ENCODE peak calls at places on chromosomes 3 and 15, in six cellular contexts. I is IMR-90, L is neuronal stem cell, N is H9, M is H1, X is mesendoderm. F is an unnamed sample.

GRCh38 chr3:176755552-176755951 is 441.7 kb downstream of the TBL1XR1 start:
- DNase-seq in X (no peak), M (no peak), N (no peak), I (no peak), L (no peak), F (no peak)

GRCh38 chr3:128993461-128994172 is at the start of gene CFAP92:
- DNase-seq in X (peak; percentile 92), N (peak; percentile 95), L (peak; percentile 80), M (peak; percentile 41), I (peak; percentile 40), F (peak; percentile 82)

GRCh38 chr3:46998121-46998851 is 18.8 kb downstream of the NBEAL2 start:
- DNase-seq in X (peak; percentile 89), M (peak; percentile 74), I (peak; percentile 18), L (peak; percentile 44), N (peak; percentile 93), F (peak; percentile 65)

GRCh38 chr3:178182337-178182761 is 353.9 kb upstream of the KCNMB2 start:
- DNase-seq in X (no peak), M (no peak), L (no peak), N (no peak), I (no peak), F (peak; percentile 18)

GRCh38 chr3:186054481-186055399 is 54.1 kb downstream of the ETV5 start:
- DNase-seq in N (no peak), L (no peak), M (no peak), X (no peak), I (no peak), F (no peak)

GRCh38 chr15:69787791-69788190 is 309.9 kb downstream of the TLE3 start:
- DNase-seq in M (no peak), N (no peak), I (no peak), X (no peak), L (no peak), F (no peak)

GRCh38 chr3:106349191-106349881 is 480.5 kb upstream of the CBLB start:
- DNase-seq in L (no peak), I (no peak), X (peak; percentile 29), N (no peak), M (no peak), F (no peak)

GRCh38 chr3:114660808-114661207 is 367.0 kb downstream of the TIGIT start:
- DNase-seq in X (no peak), N (no peak), L (no peak), M (no peak), I (no peak), F (no peak)

GRCh38 chr15:69666921-69667811 is 214.5 kb downstream of the RPLP1 start:
- DNase-seq in N (no peak), I (no peak), X (no peak), M (no peak), L (no peak), F (peak; percentile 24)

GRCh38 chr3:50815844-50816243 is 141.1 kb downstream of the DOCK3 start:
- DNase-seq in L (no peak), X (peak; percentile 16), N (no peak), I (no peak), M (no peak), F (no peak)

GRCh38 chr3:168249539-168250414 is 154.1 kb upstream of the GOLIM4 start:
- DNase-seq in I (peak; percentile 63), L (peak; percentile 88), N (peak; percentile 89), M (peak; percentile 73), X (peak; percentile 96), F (peak; percentile 67)

GRCh38 chr15:73685981-73686380 is 1.8 kb downstream of the CD276 start:
- DNase-seq in X (no peak), I (no peak), L (no peak), M (no peak), N (no peak), F (no peak)

DNA sequence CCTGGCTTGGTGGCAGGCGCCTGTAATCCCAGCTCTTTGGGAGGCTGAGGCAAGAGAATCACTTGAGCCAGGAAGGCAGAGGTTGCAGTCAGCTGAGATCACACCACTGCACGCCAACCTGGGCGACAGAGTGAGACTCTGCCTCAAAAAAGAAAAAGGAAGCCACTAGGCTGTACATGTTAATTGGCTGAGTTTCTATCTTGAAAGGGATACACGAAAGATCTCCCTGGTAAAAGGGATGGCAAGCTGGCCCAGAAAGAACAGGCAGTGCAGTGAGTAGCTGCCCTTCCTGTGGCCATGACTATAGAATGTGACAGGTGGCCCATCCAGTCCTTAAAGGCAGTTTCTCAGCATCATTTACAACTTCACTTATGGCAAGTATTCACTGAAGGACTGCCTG is 12.3 kb downstream of the LRIG1 start:
- DNase-seq in I (no peak), L (no peak), M (no peak), N (no peak), X (no peak), F (no peak)
- H3K4me1 ChIP-seq in I (peaks cover 31% of the 10 kb centered on the region), L (peaks cover 39% of the 10 kb centered on the region), M (peaks cover 6% of the 10 kb centered on the region), N (peaks cover 36% of the 10 kb centered on the region), X (peaks cover 24% of the 10 kb centered on the region), F (no peaks in the 10 kb centered on the region)

DNA sequence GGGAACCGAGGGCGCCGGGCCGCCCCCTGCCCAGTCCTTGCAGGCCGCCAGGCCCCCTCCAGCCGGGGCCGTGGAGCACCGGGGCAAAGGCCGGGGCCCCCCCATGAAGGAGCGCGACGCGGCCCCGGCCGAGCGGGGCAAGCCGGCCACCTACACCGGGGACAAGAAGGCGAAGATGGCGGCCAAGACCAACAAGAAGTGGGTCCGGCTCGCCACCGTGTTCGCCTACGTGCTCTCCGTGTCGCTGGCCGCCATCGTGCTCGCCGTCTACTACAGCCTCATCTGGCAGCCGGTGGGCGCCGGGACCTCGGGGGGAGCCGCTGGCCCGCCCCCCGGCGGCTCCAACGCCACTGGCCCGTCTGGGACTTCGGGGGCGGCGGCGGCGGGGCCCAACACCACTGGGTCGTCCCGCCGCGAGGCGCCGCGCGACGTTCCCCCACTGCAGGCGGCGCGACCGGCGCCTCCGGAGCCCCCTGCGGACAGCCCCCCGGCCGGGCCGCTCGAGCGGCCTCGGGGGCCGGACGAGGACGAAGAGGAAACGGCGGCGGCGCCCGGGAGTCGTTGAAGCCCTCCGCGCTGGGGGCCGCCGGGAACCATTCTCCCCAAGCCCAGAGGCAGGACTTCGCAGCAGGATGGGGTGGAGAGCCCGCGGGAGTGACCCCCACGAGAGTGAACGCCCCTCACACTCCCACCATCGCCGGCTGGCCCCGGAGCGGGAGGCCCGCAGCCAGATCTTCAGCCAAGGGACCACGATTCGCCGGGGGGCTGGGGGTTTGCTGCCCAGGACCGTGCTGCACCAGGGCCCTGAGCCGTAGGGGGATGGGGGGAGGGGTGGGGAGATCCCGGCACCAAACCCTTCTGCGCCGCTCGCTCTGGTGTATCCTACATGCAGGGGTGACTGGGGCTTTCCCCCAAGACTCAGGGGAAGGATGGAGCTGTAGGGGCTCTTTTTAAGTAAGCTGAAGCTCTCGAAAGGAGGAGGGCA is 753 bp downstream of the INAFM2 start:
- DNase-seq in M (no peak), I (no peak), L (no peak), N (no peak), X (no peak), F (no peak)
- H3K23ac ChIP-seq in M (no peak overlapping the region), I (peak overlapping the region; percentile 69), L (peak overlapping the region; percentile 26), N (no peak overlapping the region), X (no peak overlapping the region), F (no peak overlapping the region)

GRCh38 chr3:9791790-9792404 is 376 bp downstream of the TADA3 start:
- DNase-seq in N (no peak), M (no peak), X (no peak), I (no peak), L (no peak), F (no peak)

GRCh38 chr3:9793161-9793781 is 389 bp downstream of the ARPC4 start:
- DNase-seq in L (no peak), X (peak; percentile 58), I (peak; percentile 44), N (no peak), M (no peak), F (peak; percentile 88)

GRCh38 chr3:9794400-9794799 is 1.5 kb downstream of the ARPC4 start:
- DNase-seq in N (no peak), L (no peak), X (no peak), M (no peak), I (no peak), F (no peak)

GRCh38 chr3:9791127-9791526 is 1.1 kb downstream of the TADA3 start:
- DNase-seq in X (no peak), L (no peak), M (no peak), I (no peak), N (no peak), F (no peak)

GRCh38 chr3:9792405-9793160 is at the start of the genes ARPC4 and TADA3:
- DNase-seq in M (peak; percentile 80), N (peak; percentile 93), L (peak; percentile 98), X (peak; percentile 98), I (peak; percentile 96), F (peak; percentile 98)
- H2BK5ac ChIP-seq in M (peak within 1 kb of the TSS; percentile 99), N (peak within 1 kb of the TSS; percentile 99), L (peak within 1 kb of the TSS; percentile 4), X (peak within 1 kb of the TSS; percentile 96), I (peak within 1 kb of the TSS; percentile 95), F (peak within 1 kb of the TSS; percentile 96)

DNA sequence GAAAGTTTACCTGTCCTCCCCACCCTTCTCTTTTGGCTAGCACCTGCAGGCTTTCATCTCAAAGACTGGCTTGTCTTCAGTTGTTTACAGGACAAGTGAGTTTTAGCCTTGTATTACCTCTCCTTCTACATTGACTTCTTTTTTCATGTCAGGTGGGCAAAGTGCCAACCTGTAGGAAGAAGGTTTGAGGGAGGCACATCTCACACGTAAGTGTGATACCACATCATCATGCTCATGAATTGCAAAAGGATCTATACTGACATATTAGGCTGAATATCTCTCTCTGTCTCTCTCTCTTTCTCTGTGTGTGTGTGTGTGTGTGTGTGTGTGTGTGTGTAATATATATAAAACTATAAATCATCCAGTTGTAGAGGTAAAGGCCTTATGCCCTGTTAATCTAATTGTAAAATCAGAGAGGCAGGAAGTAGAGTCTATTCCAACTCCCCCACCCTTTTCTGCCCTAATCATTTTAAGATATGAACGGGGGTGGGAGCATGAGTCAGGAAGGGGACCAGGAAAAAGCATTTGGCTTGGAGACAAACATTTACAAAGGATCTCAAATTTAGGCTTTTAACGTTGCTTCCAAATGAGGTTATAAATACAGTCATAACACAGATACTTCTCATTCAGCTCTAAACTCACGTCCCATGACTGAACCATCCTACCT is 107.0 kb upstream of the PFN2 start:
- DNase-seq in M (no peak), X (no peak), N (no peak), L (no peak), I (peak; percentile 81), F (no peak)
- H3K4me1 ChIP-seq in M (no peaks in the 10 kb centered on the region), X (peaks cover 1% of the 10 kb centered on the region), N (peaks cover 4% of the 10 kb centered on the region), L (peaks cover 2% of the 10 kb centered on the region), I (peaks cover 24% of the 10 kb centered on the region), F (peaks cover 18% of the 10 kb centered on the region)

DNA sequence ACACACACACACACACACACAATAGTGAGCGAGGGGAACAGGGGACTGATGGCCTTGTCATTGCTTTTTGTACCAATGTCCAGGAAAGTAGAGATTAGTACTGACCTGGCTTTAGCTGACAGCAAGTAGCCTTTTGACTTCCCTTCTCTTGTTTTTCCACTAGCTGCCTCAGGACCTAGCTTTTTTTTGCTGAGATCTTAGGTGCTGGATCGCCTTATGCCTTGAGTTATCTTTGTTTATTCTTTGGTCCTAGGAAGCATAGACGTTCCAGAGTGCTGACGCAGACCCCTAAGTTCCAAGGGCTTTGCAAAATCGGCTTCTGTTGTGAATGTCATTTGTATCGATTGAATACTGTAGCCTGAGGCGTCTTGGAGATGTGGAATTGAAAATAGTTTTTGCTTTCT is at the start of gene UTS2B:
- DNase-seq in L (no peak), M (no peak), X (peak; percentile 75), I (peak; percentile 93), N (no peak), F (peak; percentile 20)
- H3K23ac ChIP-seq in L (peak within 1 kb of the TSS; percentile 96), M (no peak within 1 kb of the TSS), X (no peak within 1 kb of the TSS), I (peak within 1 kb of the TSS; percentile 100), N (no peak within 1 kb of the TSS), F (no peak within 1 kb of the TSS)

F was measured in trophoblast cell.